ENCODE peak calls at places on chromosomes 5 and 9, in six cellular contexts. E, H, Z, O, Y and K are unnamed samples.

GRCh38 chr9:23380821-23381220 is 445.2 kb downstream of the ELAVL2 start:
- DNase-seq in E (no peak), H (no peak), Z (no peak), O (no peak), Y (no peak), K (no peak)

GRCh38 chr9:127917603-127918002 is 762 bp upstream of the ST6GALNAC4 start:
- DNase-seq in E (no peak), H (no peak), Z (no peak), O (no peak), Y (no peak), K (no peak)

GRCh38 chr5:2750758-2751464 is 566 bp downstream of the IRX2 start:
- DNase-seq in E (peak), H (no peak), Z (no peak), O (no peak), Y (no peak), K (no peak)

GRCh38 chr9:114029311-114030170 is 48.6 kb downstream of the AMBP start:
- DNase-seq in E (no peak), H (no peak), Z (no peak), O (no peak), Y (no peak), K (no peak)

GRCh38 chr5:155049569-155050383 is 36.2 kb downstream of the KIF4B start:
- DNase-seq in E (peak), H (no peak), Z (no peak), O (no peak), Y (no peak), K (no peak)

GRCh38 chr5:142421158-142421617 is 96.4 kb upstream of the SPRY4 start:
- DNase-seq in E (no peak), H (no peak), Z (no peak), O (no peak), Y (no peak), K (no peak)

GRCh38 chr5:109921735-109922395 is 232.1 kb downstream of the MAN2A1 start:
- DNase-seq in E (no peak), H (no peak), Z (peak), O (no peak), Y (no peak), K (no peak)

GRCh38 chr5:144205141-144205551 is 34.5 kb downstream of the KCTD16 start:
- DNase-seq in E (peak), H (no peak), Z (no peak), O (no peak), Y (peak), K (peak)

GRCh38 chr9:4324513-4324912 is 24.6 kb upstream of the GLIS3 start:
- DNase-seq in E (peak), H (no peak), Z (no peak), O (no peak), Y (no peak), K (no peak)

GRCh38 chr5:125043781-125044391 is 297.4 kb upstream of the ZNF608 start:
- DNase-seq in E (peak), H (no peak), Z (no peak), O (no peak), Y (no peak), K (no peak)

GRCh38 chr5:134145779-134146581 is 30.8 kb downstream of the SKP1 start:
- DNase-seq in E (peak), H (no peak), Z (peak), O (peak), Y (peak), K (peak)

GRCh38 chr5:108124591-108124990 is 257.3 kb downstream of the FBXL17 start:
- DNase-seq in E (no peak), H (no peak), Z (no peak), O (no peak), Y (no peak), K (no peak)

GRCh38 chr9:126111556-126111955 is 215.1 kb upstream of the MVB12B start:
- DNase-seq in E (no peak), H (no peak), Z (no peak), O (no peak), Y (no peak), K (no peak)